ENCODE peak calls at places on chromosomes 4 and X, in four cellular contexts. R is endodermal cell, M is GM20000, H is NCI-H460. G is an unnamed sample.

GRCh38 chr4:8821151-8821950 is 50.3 kb downstream of the HMX1 start:
- DNase-seq in R (peak), M (no peak), H (no peak), G (no peak)

GRCh38 chrX:23380581-23380980 is 45.9 kb downstream of the PTCHD1 start:
- DNase-seq in R (peak), M (no peak), H (no peak), G (no peak)

GRCh38 chrX:80792205-80792604 is 17.5 kb downstream of the BRWD3 start:
- DNase-seq in R (no peak), M (no peak), H (no peak), G (no peak)

GRCh38 chr4:182143086-182143821 is 99.9 kb upstream of the TENM3 start:
- DNase-seq in R (peak), M (no peak), H (no peak), G (no peak)

GRCh38 chr4:27666943-27667342 is 806.3 kb downstream of the STIM2 start:
- DNase-seq in R (peak), M (no peak), H (peak), G (no peak)

GRCh38 chrX:11435568-11435967 is 142.4 kb downstream of the AMELX start:
- DNase-seq in R (no peak), M (no peak), H (no peak), G (no peak)

GRCh38 chr4:144572660-144573059 is 73.3 kb upstream of the HHIP start:
- DNase-seq in R (peak), M (no peak), H (no peak), G (peak)

GRCh38 chr4:150240011-150240410 is 161.8 kb downstream of the DCLK2 start:
- DNase-seq in R (peak), M (no peak), H (no peak), G (no peak)

GRCh38 chrX:150690126-150690525 is 3.1 kb upstream of the MTMR1 start:
- DNase-seq in R (no peak), M (no peak), H (no peak), G (no peak)

GRCh38 chr4:15695240-15695699 is 7.6 kb upstream of the BST1 start:
- DNase-seq in R (peak), M (no peak), H (no peak), G (no peak)

GRCh38 chr4:146436423-146437162 is 85.1 kb downstream of the SLC10A7 start:
- DNase-seq in R (no peak), M (no peak), H (no peak), G (no peak)

GRCh38 chr4:16516796-16517413 is 290.6 kb upstream of the TAPT1 start:
- DNase-seq in R (peak), M (no peak), H (no peak), G (peak)

GRCh38 chr4:82706349-82707000 is 92.1 kb downstream of the SCD5 start:
- DNase-seq in R (peak), M (no peak), H (no peak), G (no peak)

GRCh38 chrX:40383969-40384368 is 196.8 kb upstream of the ATP6AP2 start:
- DNase-seq in R (no peak), M (no peak), H (no peak), G (no peak)